ENCODE peak calls at places on chromosomes 7 and 10, in seven cellular contexts. T is stimulated activated CD4-positive, alpha-beta T cell treated with anti-CD3 and anti-CD28 coated beads, Interleukin-2, amount 100 ng/mL, for 48 hours; F is stimulated activated CD8-positive, alpha-beta memory T cell treated with anti-CD3 and anti-CD28 coated beads, Interleukin-2, amount 100 ng/mL, for 48 hours; L is EL; H is RPMI7951; O is left cardiac atrium; B is GM06990. A is an unnamed sample.

GRCh38 chr10:114042895-114043531 is 653 bp upstream of the ADRB1 start:
- DNase-seq in T (no peak), F (no peak), L (peak; percentile 39), H (no peak), O (peak; percentile 51), B (peak; percentile 73), A (no peak)

GRCh38 chr7:39595102-39595620 is 28.2 kb upstream of the RALA start:
- DNase-seq in T (no peak), F (no peak), L (peak; percentile 20), H (peak; percentile 45), O (no peak), B (no peak), A (no peak)

GRCh38 chr10:44939691-44940401 is 19.8 kb upstream of the RASSF4 start:
- DNase-seq in T (no peak), F (no peak), L (no peak), H (no peak), O (no peak), B (no peak), A (no peak)

GRCh38 chr7:149071641-149072437 is 18.7 kb downstream of the ZNF786 start:
- DNase-seq in T (peak; percentile 38), F (peak; percentile 33), L (no peak), H (no peak), O (peak; percentile 34), B (no peak), A (no peak)

GRCh38 chr10:131874991-131875451 is 25.8 kb upstream of the PPP2R2D start:
- DNase-seq in T (peak; percentile 57), F (peak; percentile 59), L (peak; percentile 70), H (peak; percentile 52), O (peak; percentile 74), B (peak; percentile 26), A (peak; percentile 35)

GRCh38 chr7:3206101-3206500 is 95.0 kb upstream of the SDK1 start:
- DNase-seq in T (no peak), F (no peak), L (no peak), H (no peak), O (no peak), B (no peak), A (no peak)

GRCh38 chr7:155557778-155558177 is 11.4 kb upstream of the CNPY1 start:
- DNase-seq in T (no peak), F (no peak), L (no peak), H (no peak), O (no peak), B (no peak), A (no peak)

GRCh38 chr7:4791738-4792536 is 16.5 kb downstream of the AP5Z1 start:
- DNase-seq in T (peak; percentile 79), F (peak; percentile 72), L (peak; percentile 34), H (no peak), O (peak; percentile 72), B (peak; percentile 76), A (no peak)

GRCh38 chr7:34077168-34077567 is 171.8 kb downstream of the BMPER start:
- DNase-seq in T (no peak), F (no peak), L (no peak), H (no peak), O (no peak), B (no peak), A (no peak)

GRCh38 chr10:45179716-45180115 is 135.7 kb downstream of the OR13A1 start:
- DNase-seq in T (no peak), F (no peak), L (no peak), H (no peak), O (peak; percentile 58), B (no peak), A (no peak)

GRCh38 chr10:1202343-1202742 is 146.2 kb downstream of the WDR37 start:
- DNase-seq in T (no peak), F (no peak), L (no peak), H (no peak), O (no peak), B (no peak), A (no peak)

GRCh38 chr7:42494722-42495121 is 257.7 kb upstream of the GLI3 start:
- DNase-seq in T (no peak), F (no peak), L (no peak), H (peak; percentile 56), O (peak; percentile 27), B (peak; percentile 10), A (no peak)

GRCh38 chr7:104972510-104972909 is 41.5 kb upstream of the KMT2E start:
- DNase-seq in T (no peak), F (no peak), L (peak; percentile 85), H (peak; percentile 67), O (no peak), B (no peak), A (no peak)

GRCh38 chr7:134078991-134079390 is 48.1 kb upstream of the LRGUK start:
- DNase-seq in T (no peak), F (no peak), L (no peak), H (no peak), O (no peak), B (no peak), A (no peak)

GRCh38 chr10:89086801-89087513 is 96.4 kb downstream of the FAS start:
- DNase-seq in T (no peak), F (peak; percentile 3), L (peak; percentile 92), H (peak; percentile 90), O (peak; percentile 78), B (no peak), A (no peak)

GRCh38 chr7:1674161-1675035 is 4.3 kb downstream of the ELFN1 start:
- DNase-seq in T (no peak), F (no peak), L (no peak), H (no peak), O (no peak), B (no peak), A (no peak)

GRCh38 chr10:124090630-124091209 is 2.7 kb downstream of the CHST15 start:
- DNase-seq in T (no peak), F (no peak), L (no peak), H (no peak), O (no peak), B (no peak), A (no peak)

GRCh38 chr10:126585249-126585986 is 85.1 kb downstream of the C10orf90 start:
- DNase-seq in T (no peak), F (no peak), L (no peak), H (no peak), O (no peak), B (no peak), A (no peak)

GRCh38 chr10:132660385-132660784 is 122.8 kb downstream of the INPP5A start:
- DNase-seq in T (no peak), F (no peak), L (no peak), H (no peak), O (no peak), B (no peak), A (no peak)

GRCh38 chr10:112872728-112873127 is 77.3 kb upstream of the TCF7L2 start:
- DNase-seq in T (no peak), F (no peak), L (no peak), H (no peak), O (no peak), B (no peak), A (no peak)

GRCh38 chr10:92404592-92404991 is 113.6 kb downstream of the MARCHF5 start:
- DNase-seq in T (no peak), F (no peak), L (no peak), H (no peak), O (no peak), B (no peak), A (no peak)

GRCh38 chr10:50600831-50601466 is 22.8 kb downstream of the SGMS1 start:
- DNase-seq in T (no peak), F (no peak), L (peak; percentile 34), H (peak; percentile 90), O (no peak), B (no peak), A (no peak)

GRCh38 chr10:49297818-49298665 is 928 bp upstream of the C10orf71 start:
- DNase-seq in T (no peak), F (no peak), L (no peak), H (no peak), O (no peak), B (no peak), A (no peak)

GRCh38 chr10:26612151-26612915 is 85.2 kb upstream of the PDSS1 start:
- DNase-seq in T (no peak), F (no peak), L (no peak), H (no peak), O (no peak), B (no peak), A (peak; percentile 5)

GRCh38 chr7:154204046-154204445 is 151.8 kb downstream of the DPP6 start:
- DNase-seq in T (no peak), F (no peak), L (no peak), H (no peak), O (no peak), B (no peak), A (no peak)

GRCh38 chr10:66215005-66215404 is 710.8 kb upstream of the LRRTM3 start:
- DNase-seq in T (no peak), F (no peak), L (no peak), H (no peak), O (no peak), B (no peak), A (no peak)

GRCh38 chr7:35725280-35725680 is 30.3 kb upstream of the HERPUD2 start:
- DNase-seq in T (no peak), F (peak; percentile 26), L (no peak), H (no peak), O (no peak), B (peak; percentile 84), A (no peak)

GRCh38 chr7:44615149-44615611 is 8.8 kb downstream of the OGDH start:
- DNase-seq in T (no peak), F (no peak), L (peak; percentile 44), H (no peak), O (peak; percentile 48), B (no peak), A (peak; percentile 43)

GRCh38 chr7:133836666-133837065 is 290.5 kb upstream of the LRGUK start:
- DNase-seq in T (no peak), F (no peak), L (no peak), H (no peak), O (no peak), B (no peak), A (no peak)

GRCh38 chr7:155858521-155859061 is 46.3 kb upstream of the SHH start:
- DNase-seq in T (no peak), F (no peak), L (peak; percentile 40), H (peak; percentile 93), O (no peak), B (no peak), A (peak; percentile 31)

GRCh38 chr7:108330237-108330636 is 126.0 kb downstream of the NRCAM start:
- DNase-seq in T (no peak), F (no peak), L (no peak), H (no peak), O (no peak), B (no peak), A (no peak)

GRCh38 chr10:44384601-44385422 is at the start of gene CXCL12:
- DNase-seq in T (no peak), F (no peak), L (peak; percentile 51), H (no peak), O (peak; percentile 54), B (peak; percentile 31), A (no peak)

GRCh38 chr7:141586878-141587277 is 35.7 kb downstream of the AGK start:
- DNase-seq in T (no peak), F (no peak), L (peak; percentile 13), H (no peak), O (no peak), B (no peak), A (peak; percentile 42)

GRCh38 chr10:21368022-21368582 is 157.4 kb downstream of the SKIDA1 start:
- DNase-seq in T (no peak), F (no peak), L (no peak), H (peak; percentile 13), O (no peak), B (no peak), A (no peak)

GRCh38 chr7:27130540-27131389 is at the start of gene HOXA4:
- DNase-seq in T (peak; percentile 62), F (peak; percentile 36), L (peak; percentile 90), H (peak; percentile 93), O (peak; percentile 86), B (peak; percentile 53), A (peak; percentile 96)

GRCh38 chr7:56083150-56083785 is 9.5 kb downstream of the PHKG1 start:
- DNase-seq in T (no peak), F (no peak), L (no peak), H (peak; percentile 26), O (peak; percentile 53), B (no peak), A (no peak)

GRCh38 chr10:99285846-99286245 is 43.3 kb upstream of the CNNM1 start:
- DNase-seq in T (no peak), F (no peak), L (peak; percentile 67), H (peak; percentile 3), O (no peak), B (no peak), A (no peak)